ENCODE peak calls at places on chromosomes 5 and 9, in nine cellular contexts. C is HEK293T; H is activated CD4-positive, CD25-positive, alpha-beta regulatory T cell treated with anti-CD3 and anti-CD28 coated beads, Interleukin-2, amount 50 U/mL, for 72 hours; Q is H9; X is effector memory CD4-positive, alpha-beta T cell; D is activated T-helper 1 cell treated with anti-CD3 and anti-CD28 coated beads, Interleukin-2, amount 50 U/mL, for 16 hours; E is iris pigment epithelial cell; Z is H7; T is KBM-7. P is an unnamed sample.

GRCh38 chr9:14251146-14252071 is 62.5 kb downstream of the NFIB start:
- DNase-seq in C (no peak), H (no peak), Q (no peak), X (no peak), D (no peak), E (peak; percentile 91), Z (no peak), T (no peak), P (peak; percentile 96)

GRCh38 chr5:143931389-143931984 is 119.5 kb downstream of the HMHB1 start:
- DNase-seq in C (no peak), H (no peak), Q (no peak), X (no peak), D (no peak), E (no peak), Z (no peak), T (no peak), P (peak; percentile 4)

GRCh38 chr5:142807378-142807911 is 37.3 kb downstream of the ARHGAP26 start:
- DNase-seq in C (no peak), H (no peak), Q (no peak), X (no peak), D (no peak), E (no peak), Z (no peak), T (no peak), P (no peak)

GRCh38 chr5:17831279-17831678 is 197.0 kb downstream of the TAF11L14 start:
- DNase-seq in C (no peak), H (no peak), Q (no peak), X (no peak), D (no peak), E (no peak), Z (no peak), T (no peak), P (no peak)

GRCh38 chr9:32422237-32422806 is 37.9 kb downstream of the ACO1 start:
- DNase-seq in C (no peak), H (no peak), Q (no peak), X (no peak), D (no peak), E (no peak), Z (no peak), T (no peak), P (no peak)

GRCh38 chr5:80276186-80276585 is 20.3 kb upstream of the SERINC5 start:
- DNase-seq in C (no peak), H (no peak), Q (no peak), X (no peak), D (no peak), E (no peak), Z (no peak), T (no peak), P (no peak)

GRCh38 chr5:1930501-1930879 is 47.8 kb upstream of the IRX4 start:
- DNase-seq in C (no peak), H (no peak), Q (no peak), X (no peak), D (no peak), E (no peak), Z (no peak), T (no peak), P (no peak)

GRCh38 chr9:126605792-126606482 is 7.8 kb upstream of the LMX1B start:
- DNase-seq in C (no peak), H (no peak), Q (no peak), X (no peak), D (no peak), E (no peak), Z (peak; percentile 7), T (no peak), P (no peak)

GRCh38 chr9:4983541-4984165 is 1.4 kb upstream of the JAK2 start:
- DNase-seq in C (no peak), H (no peak), Q (no peak), X (no peak), D (no peak), E (no peak), Z (no peak), T (peak; percentile 7), P (peak; percentile 21)

P was measured in cerebellar cortex.